ENCODE peak calls at places on chromosomes 16 and 17, in five cellular contexts. G is stomach, C is breast epithelium, A is prostate gland, Z is endothelial cell of umbilical vein. K is an unnamed sample.
A peak's percentile ranks its signal among the peaks of the same experiment; 100 is the strongest.

GRCh38 chr17:56973520-56973919 is 4.4 kb upstream of the SCPEP1 start:
- DNase-seq in G (no peak), C (no peak), A (peak; percentile 61), Z (no peak), K (no peak)

GRCh38 chr17:2017274-2017941 is 7.7 kb downstream of the RTN4RL1 start:
- DNase-seq in G (no peak), C (no peak), A (no peak), Z (no peak), K (no peak)

GRCh38 chr17:36849871-36850348 is 87.4 kb upstream of the LHX1 start:
- DNase-seq in G (no peak), C (no peak), A (no peak), Z (peak; percentile 59), K (no peak)

GRCh38 chr16:19710991-19711545 is 7.0 kb downstream of the KNOP1 start:
- DNase-seq in G (peak; percentile 55), C (no peak), A (no peak), Z (no peak), K (peak; percentile 77)

GRCh38 chr17:82917656-82918345 is 78.0 kb upstream of the ZNF750 start:
- DNase-seq in G (no peak), C (no peak), A (no peak), Z (peak; percentile 21), K (no peak)

GRCh38 chr17:79027925-79028491 is 4.0 kb downstream of the C1QTNF1 start:
- DNase-seq in G (no peak), C (peak; percentile 53), A (no peak), Z (no peak), K (no peak)

GRCh38 chr17:79220201-79220714 is 145.6 kb downstream of the ENGASE start:
- DNase-seq in G (no peak), C (no peak), A (no peak), Z (no peak), K (no peak)

GRCh38 chr16:35636831-35637230 is 2177.4 kb downstream of the TP53TG3F start:
- DNase-seq in G (no peak), C (no peak), A (no peak), Z (no peak), K (no peak)

GRCh38 chr17:54754560-54754959 is 146.1 kb upstream of the TOM1L1 start:
- DNase-seq in G (no peak), C (no peak), A (no peak), Z (no peak), K (peak; percentile 63)

GRCh38 chr16:87826798-87827587 is 42.3 kb downstream of the SLC7A5 start:
- DNase-seq in G (no peak), C (no peak), A (no peak), Z (no peak), K (no peak)

GRCh38 chr17:10447035-10447931 is 22.1 kb downstream of the MYH4 start:
- DNase-seq in G (no peak), C (no peak), A (no peak), Z (no peak), K (no peak)

GRCh38 chr17:72303787-72304733 is 183.2 kb downstream of the SOX9 start:
- DNase-seq in G (no peak), C (no peak), A (no peak), Z (no peak), K (no peak)

GRCh38 chr17:60361889-60362288 is 30.0 kb downstream of the USP32 start:
- DNase-seq in G (no peak), C (no peak), A (no peak), Z (no peak), K (no peak)

GRCh38 chr17:8739104-8739503 is 5.5 kb downstream of the CCDC42 start:
- DNase-seq in G (no peak), C (no peak), A (no peak), Z (no peak), K (no peak)
- TF ChIP-seq POLR2AphosphoS5 in G (no peak), C (no peak), A (no peak), Z (no peak), K (no peak)

GRCh38 chr16:3444032-3444388 is 530 bp downstream of the NAA60 start:
- DNase-seq in G (peak; percentile 36), C (no peak), A (no peak), Z (peak; percentile 87), K (no peak)
- TF ChIP-seq POLR2A in G (no peak), C (no peak), A (no peak), Z (peak; percentile 66), K (no peak)

DNA sequence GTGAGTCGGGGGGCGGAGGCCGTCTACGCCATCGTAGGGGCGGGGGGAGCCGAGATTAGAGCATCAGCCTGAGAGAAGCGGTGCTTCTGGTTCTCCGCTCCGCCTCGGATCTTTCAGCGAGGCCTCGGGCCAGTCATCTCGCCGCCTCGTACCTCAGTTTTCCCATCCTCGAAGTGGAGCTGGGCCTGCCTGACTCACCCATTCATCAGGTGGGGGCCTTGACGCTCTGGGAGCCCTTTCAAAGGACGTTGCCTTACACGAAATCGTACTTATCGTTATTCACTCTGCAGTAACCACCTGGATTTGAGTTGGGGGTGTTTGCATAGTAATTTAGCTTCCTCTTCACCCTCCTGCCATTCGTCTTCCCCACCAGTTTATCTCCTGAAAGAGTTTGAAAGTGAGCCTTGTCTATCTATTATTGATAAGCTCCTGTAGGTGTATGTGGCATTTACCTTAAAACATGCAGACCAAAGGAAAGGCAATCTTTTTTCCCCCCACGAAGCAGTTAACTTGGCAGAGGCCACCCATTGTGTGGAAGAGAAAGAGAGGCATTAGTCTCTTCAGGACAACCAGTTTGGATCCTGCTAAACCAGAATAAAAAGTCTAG is 674 bp downstream of the TAF15 start:
- DNase-seq in G (no peak), C (no peak), A (no peak), Z (peak; percentile 49), K (no peak)
- TF ChIP-seq POLR2AphosphoS5 in G (no peak), C (no peak), A (no peak), Z (no peak), K (no peak)

DNA sequence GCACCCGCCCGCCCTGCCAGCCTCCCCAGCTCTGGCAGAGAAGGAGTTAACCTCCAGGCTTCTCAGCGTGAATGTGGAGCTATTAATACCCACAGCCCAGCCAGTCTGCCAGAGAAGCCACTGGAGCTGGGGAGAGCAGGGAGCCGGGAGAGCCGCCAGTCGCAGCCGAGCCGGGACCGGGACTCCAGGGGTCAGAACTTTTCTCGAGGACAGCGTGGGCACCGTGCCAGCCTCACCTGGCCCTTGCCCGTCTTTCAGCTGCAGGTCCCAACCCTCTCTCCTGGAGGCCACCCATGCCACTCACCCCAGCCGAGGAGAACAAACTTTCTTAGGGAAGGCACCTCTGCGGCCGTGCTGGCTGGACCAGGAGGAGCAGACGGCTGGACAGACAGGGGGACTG is 33.8 kb upstream of the SBK1 start:
- DNase-seq in G (peak; percentile 51), C (no peak), A (no peak), Z (no peak), K (no peak)
- TF ChIP-seq POLR2A in G (no peak), C (no peak), A (no peak), Z (no peak), K (no peak)

GRCh38 chr17:51731941-51732722 is 426.4 kb downstream of the CA10 start:
- DNase-seq in G (no peak), C (no peak), A (no peak), Z (no peak), K (no peak)
- TF ChIP-seq POLR2AphosphoS5 in G (no peak), C (no peak), A (no peak), Z (no peak), K (no peak)

GRCh38 chr16:801584-802363 is 1.2 kb upstream of the GNG13 start:
- DNase-seq in G (no peak), C (no peak), A (no peak), Z (no peak), K (no peak)
- TF ChIP-seq POLR2A in G (no peak), C (no peak), A (no peak), Z (no peak), K (no peak)

GRCh38 chr17:44798352-44798751 is 31.7 kb downstream of the GJC1 start:
- DNase-seq in G (no peak), C (no peak), A (no peak), Z (no peak), K (no peak)
- TF ChIP-seq POLR2AphosphoS5 in G (no peak), C (no peak), A (no peak), Z (no peak), K (no peak)

GRCh38 chr17:77453613-77454559 is 313.1 kb downstream of the SEC14L1 start:
- DNase-seq in G (peak; percentile 85), C (peak; percentile 80), A (peak; percentile 90), Z (no peak), K (peak; percentile 90)
- TF ChIP-seq POLR2A in G (no peak), C (no peak), A (no peak), Z (no peak), K (no peak)

GRCh38 chr16:85420501-85421337 is 192.4 kb upstream of the GSE1 start:
- DNase-seq in G (peak; percentile 74), C (no peak), A (no peak), Z (peak; percentile 30), K (peak; percentile 94)
- TF ChIP-seq POLR2AphosphoS5 in G (no peak), C (peak; percentile 33), A (no peak), Z (no peak), K (peak; percentile 21)

K was measured in spleen.